ENCODE peak calls at places on chromosomes 12 and 14, in six cellular contexts. N, A, C, Q, E and W are unnamed samples.

GRCh38 chr14:92861856-92862807 is 60.8 kb upstream of the CHGA start:
- DNase-seq in Q (no peak), E (peak), N (no peak), C (no peak), A (no peak), W (no peak)

GRCh38 chr14:101499080-101499479 is 62.2 kb upstream of the DIO3 start:
- DNase-seq in N (no peak), A (no peak), Q (no peak), C (no peak), E (no peak), W (no peak)

GRCh38 chr12:6438345-6438744 is 6.4 kb upstream of the CD27 start:
- DNase-seq in C (no peak), N (no peak), A (no peak), E (no peak), Q (no peak), W (no peak)

GRCh38 chr12:78229491-78230209 is 399.0 kb downstream of the NAV3 start:
- DNase-seq in A (no peak), Q (no peak), N (peak), C (no peak), E (peak), W (no peak)

GRCh38 chr12:65121049-65121955 is at the start of gene WIF1:
- DNase-seq in Q (no peak), A (no peak), C (no peak), E (no peak), N (peak), W (no peak)

GRCh38 chr12:102964872-102965271 is 7.4 kb downstream of the ASCL1 start:
- DNase-seq in A (no peak), Q (no peak), N (peak), C (no peak), E (no peak), W (no peak)

GRCh38 chr12:113232787-113233585 is 11.7 kb downstream of the TPCN1 start:
- DNase-seq in Q (peak), A (no peak), E (no peak), C (peak), N (no peak), W (peak)

GRCh38 chr12:52872644-52873384 is 24.0 kb upstream of the KRT78 start:
- DNase-seq in C (no peak), Q (no peak), N (peak), E (no peak), A (no peak), W (no peak)

GRCh38 chr14:75240781-75241180 is 37.8 kb upstream of the FOS start:
- DNase-seq in N (no peak), A (no peak), C (no peak), Q (no peak), E (no peak), W (no peak)

GRCh38 chr12:1732914-1733313 is 42.0 kb downstream of the ADIPOR2 start:
- DNase-seq in A (no peak), C (no peak), E (peak), Q (no peak), N (no peak), W (no peak)

GRCh38 chr14:41668346-41668745 is 61.7 kb downstream of the LRFN5 start:
- DNase-seq in E (no peak), C (no peak), Q (no peak), N (no peak), A (no peak), W (no peak)

GRCh38 chr12:68246350-68246749 is 7.1 kb downstream of the IL22 start:
- DNase-seq in Q (no peak), N (no peak), A (no peak), C (no peak), E (no peak), W (no peak)

GRCh38 chr12:110270125-110270962 is 10.7 kb upstream of the ATP2A2 start:
- DNase-seq in C (no peak), A (no peak), Q (no peak), E (peak), N (peak), W (no peak)

GRCh38 chr14:88316521-88316920 is 6.5 kb downstream of the KCNK10 start:
- DNase-seq in C (no peak), Q (no peak), A (no peak), E (no peak), N (no peak), W (no peak)

GRCh38 chr12:108430245-108430644 is 84.8 kb upstream of the FICD start:
- DNase-seq in E (no peak), N (no peak), A (no peak), C (no peak), Q (no peak), W (no peak)

GRCh38 chr12:1839956-1840550 is 19.7 kb downstream of the LRTM2 start:
- DNase-seq in Q (no peak), A (no peak), N (no peak), C (no peak), E (peak), W (no peak)

GRCh38 chr14:64601571-64601970 is 51.8 kb downstream of the PPP1R36 start:
- DNase-seq in E (no peak), C (no peak), N (no peak), A (no peak), Q (no peak), W (no peak)

GRCh38 chr12:123524378-123524777 is 9.1 kb downstream of the RILPL1 start:
- DNase-seq in E (no peak), Q (no peak), C (no peak), N (no peak), A (no peak), W (no peak)

GRCh38 chr14:90319173-90319572 is 12.6 kb downstream of the NRDE2 start:
- DNase-seq in A (no peak), N (no peak), C (no peak), E (no peak), Q (no peak), W (no peak)

DNA sequence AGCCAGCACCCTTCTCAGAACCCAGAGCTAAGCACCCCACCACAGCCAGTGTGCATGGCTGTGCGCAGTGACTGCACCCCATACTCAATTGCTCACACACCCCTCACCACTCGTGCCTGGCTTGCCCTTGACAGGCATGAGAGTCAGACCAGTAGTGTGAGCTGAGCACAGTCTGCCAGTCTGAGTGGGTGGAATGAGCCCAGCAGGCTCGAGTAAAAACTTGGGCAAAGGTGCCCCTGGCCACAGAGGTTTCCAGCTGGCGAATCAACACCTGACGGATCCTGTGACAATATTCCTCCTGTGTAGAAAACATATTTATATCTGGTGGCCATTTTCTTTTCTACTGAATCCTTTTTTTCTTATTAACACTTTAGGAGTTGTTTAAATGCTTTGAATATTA is 202.5 kb downstream of the TMEM117 start:
- DNase-seq in E (no peak), N (no peak), C (no peak), A (no peak), Q (no peak), W (no peak)
- H3K27ac ChIP-seq in E (no peak), N (no peak), C (no peak), A (no peak), Q (no peak), W (no peak)

GRCh38 chr14:106808907-106809306 is 1282.5 kb downstream of the TMEM121 start:
- DNase-seq in A (no peak), E (no peak), Q (no peak), C (no peak), N (no peak), W (no peak)
- H3K27ac ChIP-seq in A (no peak), E (no peak), Q (no peak), C (no peak), N (no peak), W (no peak)

GRCh38 chr14:68268719-68269118 is 449.1 kb downstream of the RAD51B start:
- DNase-seq in A (no peak), E (no peak), Q (no peak), C (no peak), N (no peak), W (no peak)
- H3K27ac ChIP-seq in A (no peak), E (no peak), Q (no peak), C (no peak), N (no peak), W (no peak)

GRCh38 chr12:39441189-39441962 is 1.5 kb downstream of the KIF21A start:
- DNase-seq in E (no peak), N (no peak), C (no peak), Q (no peak), A (no peak), W (no peak)
- H3K27ac ChIP-seq in E (peak), N (peak), C (peak), Q (no peak), A (no peak), W (no peak)

DNA sequence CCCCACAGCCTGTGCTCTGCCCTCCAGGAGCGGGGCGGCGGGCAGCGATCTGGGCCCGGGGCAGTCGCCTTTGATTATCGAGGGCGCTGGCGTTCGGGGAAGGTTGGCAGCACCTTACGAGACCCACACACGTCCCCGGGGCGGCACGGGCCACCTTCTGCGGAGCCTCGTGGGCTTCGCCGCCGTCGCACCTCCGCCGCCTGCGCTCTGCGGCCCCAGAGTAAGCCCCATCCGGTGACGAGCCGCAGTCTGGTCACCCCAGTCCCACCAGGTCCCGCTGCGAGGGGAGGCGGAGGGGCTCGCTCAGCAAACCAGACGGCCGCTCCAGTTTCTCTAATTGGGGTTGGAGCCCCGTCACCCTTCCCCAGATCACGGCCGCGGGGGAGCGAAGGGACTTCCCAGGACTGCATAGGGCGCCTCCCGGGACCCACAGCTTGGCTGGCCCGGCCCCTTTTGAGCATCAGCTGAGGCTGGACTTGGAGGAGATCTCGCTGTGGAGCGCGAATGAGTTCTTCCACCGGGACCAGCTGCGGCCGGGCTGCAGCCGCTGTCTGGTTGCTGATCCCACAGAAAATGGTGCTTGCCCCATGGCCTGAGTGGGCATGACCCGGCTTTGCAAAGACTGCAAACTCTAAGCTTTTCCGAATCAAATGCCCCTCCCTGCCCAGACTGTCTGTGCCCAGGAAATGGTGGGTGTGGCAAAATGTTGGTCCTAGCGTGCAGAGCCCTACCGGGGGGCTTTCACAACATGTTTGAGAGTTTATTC is 559 bp downstream of the LGALS3 start:
- DNase-seq in N (peak), Q (peak), E (peak), C (no peak), A (no peak), W (peak)
- H3K27ac ChIP-seq in N (peak), Q (no peak), E (no peak), C (peak), A (peak), W (peak)

GRCh38 chr14:73783107-73783727 is 68.4 kb upstream of the PTGR2 start:
- DNase-seq in C (no peak), E (peak), N (no peak), Q (no peak), A (no peak), W (no peak)
- H3K27ac ChIP-seq in C (peak), E (peak), N (no peak), Q (no peak), A (peak), W (no peak)

GRCh38 chr14:105399441-105399775 is 1.1 kb downstream of the TEX22 start:
- DNase-seq in A (no peak), N (no peak), Q (no peak), C (no peak), E (no peak), W (no peak)
- H3K27ac ChIP-seq in A (no peak), N (no peak), Q (no peak), C (peak), E (peak), W (no peak)